ENCODE peak calls at places on chromosomes 5 and 9, in eight cellular contexts. S, Z, X, T, G, D, I and P are unnamed samples.

GRCh38 chr9:134947265-134947955 is 29.7 kb upstream of the FCN1 start:
- DNase-seq in X (no peak), D (no peak), S (no peak), T (no peak), G (no peak), Z (no peak), I (no peak), P (no peak)

GRCh38 chr9:37800631-37801286 is at the start of gene DCAF10:
- DNase-seq in I (peak; percentile 68), Z (peak; percentile 76), D (peak; percentile 97), X (peak; percentile 92), S (peak; percentile 86), T (peak; percentile 70), G (peak; percentile 94), P (peak; percentile 59)

GRCh38 chr5:169826618-169827017 is 153.7 kb downstream of the INSYN2B start:
- DNase-seq in G (no peak), T (no peak), Z (no peak), I (no peak), S (peak; percentile 27), D (peak; percentile 64), X (no peak), P (no peak)

GRCh38 chr5:124277767-124278536 is 468.5 kb downstream of the ZNF608 start:
- DNase-seq in G (no peak), Z (no peak), D (peak; percentile 80), S (no peak), T (no peak), I (no peak), X (no peak), P (no peak)

GRCh38 chr5:141641634-141642278 is 5.0 kb downstream of the RELL2 start:
- DNase-seq in S (peak; percentile 68), X (peak; percentile 79), Z (peak; percentile 77), D (no peak), I (no peak), G (no peak), T (no peak), P (peak; percentile 55)

GRCh38 chr5:98428806-98429205 is 344.7 kb upstream of the RGMB start:
- DNase-seq in Z (no peak), T (no peak), G (no peak), X (peak; percentile 55), I (no peak), D (no peak), S (no peak), P (peak; percentile 90)

GRCh38 chr9:8718121-8718725 is 918.6 kb upstream of the DMAC1 start:
- DNase-seq in Z (no peak), S (no peak), D (no peak), X (peak; percentile 78), G (no peak), T (no peak), I (no peak), P (peak; percentile 28)

GRCh38 chr5:172173771-172174170 is 14.3 kb downstream of the STK10 start:
- DNase-seq in T (no peak), S (peak; percentile 88), Z (peak; percentile 44), G (peak; percentile 72), X (no peak), I (no peak), D (no peak), P (peak; percentile 74)

GRCh38 chr5:149700347-149700746 is 29.8 kb upstream of the PPARGC1B start:
- DNase-seq in I (no peak), S (no peak), G (no peak), D (no peak), T (no peak), X (no peak), Z (no peak), P (no peak)

GRCh38 chr9:127779136-127779981 is 893 bp upstream of the SH2D3C start:
- DNase-seq in I (no peak), D (peak; percentile 57), S (peak; percentile 67), X (no peak), G (no peak), T (no peak), Z (no peak), P (peak; percentile 75)